ENCODE peak calls at places on chromosome 5, in eight cellular contexts. One of them, this sample, is unnamed.

GRCh38 chr5:124602925-124603650 is 143.4 kb downstream of the ZNF608 start:
- DNase-seq in ovary: no peak
- DNase-seq in transverse colon: no peak
- DNase-seq in sigmoid colon: no peak
- DNase-seq in A673: no peak
- DNase-seq in gastrocnemius medialis: no peak
- DNase-seq in A549: no peak
- DNase-seq in cardiac muscle cell: no peak
- DNase-seq in this sample: no peak

GRCh38 chr5:90529939-90530677 is 724 bp upstream of the LYSMD3 start:
- DNase-seq in gastrocnemius medialis: peak; percentile 41
- DNase-seq in transverse colon: peak; percentile 69
- DNase-seq in sigmoid colon: peak; percentile 80
- DNase-seq in ovary: peak; percentile 71
- DNase-seq in A673: peak; percentile 88
- DNase-seq in A549: peak; percentile 78
- DNase-seq in cardiac muscle cell: peak; percentile 85
- DNase-seq in this sample: peak; percentile 55

GRCh38 chr5:126168785-126169184 is 254.4 kb upstream of the GRAMD2B start:
- DNase-seq in cardiac muscle cell: no peak
- DNase-seq in sigmoid colon: no peak
- DNase-seq in gastrocnemius medialis: no peak
- DNase-seq in A673: no peak
- DNase-seq in transverse colon: no peak
- DNase-seq in A549: no peak
- DNase-seq in ovary: no peak
- DNase-seq in this sample: no peak

GRCh38 chr5:68418680-68419079 is 203.1 kb downstream of the PIK3R1 start:
- DNase-seq in A673: no peak
- DNase-seq in gastrocnemius medialis: no peak
- DNase-seq in cardiac muscle cell: no peak
- DNase-seq in A549: no peak
- DNase-seq in transverse colon: no peak
- DNase-seq in sigmoid colon: no peak
- DNase-seq in ovary: no peak
- DNase-seq in this sample: no peak

GRCh38 chr5:9105851-9106250 is 440.0 kb downstream of the SEMA5A start:
- DNase-seq in transverse colon: no peak
- DNase-seq in sigmoid colon: no peak
- DNase-seq in ovary: no peak
- DNase-seq in gastrocnemius medialis: no peak
- DNase-seq in A549: no peak
- DNase-seq in cardiac muscle cell: no peak
- DNase-seq in A673: no peak
- DNase-seq in this sample: no peak

GRCh38 chr5:74094779-74095108 is 468.7 kb downstream of the ARHGEF28 start:
- DNase-seq in A673: no peak
- DNase-seq in A549: no peak
- DNase-seq in sigmoid colon: no peak
- DNase-seq in gastrocnemius medialis: no peak
- DNase-seq in ovary: no peak
- DNase-seq in cardiac muscle cell: no peak
- DNase-seq in transverse colon: no peak
- DNase-seq in this sample: no peak

GRCh38 chr5:80076131-80077101 is 41.3 kb downstream of the THBS4 start:
- DNase-seq in sigmoid colon: no peak
- DNase-seq in cardiac muscle cell: no peak
- DNase-seq in ovary: no peak
- DNase-seq in transverse colon: no peak
- DNase-seq in A549: no peak
- DNase-seq in A673: peak; percentile 41
- DNase-seq in gastrocnemius medialis: no peak
- DNase-seq in this sample: no peak

GRCh38 chr5:29780401-29780800 is 1413.1 kb upstream of the CDH6 start:
- DNase-seq in cardiac muscle cell: no peak
- DNase-seq in sigmoid colon: no peak
- DNase-seq in ovary: no peak
- DNase-seq in A673: no peak
- DNase-seq in transverse colon: no peak
- DNase-seq in A549: peak; percentile 3
- DNase-seq in gastrocnemius medialis: no peak
- DNase-seq in this sample: no peak

GRCh38 chr5:118258223-118258622 is 730.1 kb downstream of the DTWD2 start:
- DNase-seq in sigmoid colon: no peak
- DNase-seq in A549: no peak
- DNase-seq in ovary: no peak
- DNase-seq in gastrocnemius medialis: no peak
- DNase-seq in cardiac muscle cell: no peak
- DNase-seq in transverse colon: no peak
- DNase-seq in A673: no peak
- DNase-seq in this sample: no peak

GRCh38 chr5:102711525-102712240 is 43.4 kb upstream of the PAM start:
- DNase-seq in A673: no peak
- DNase-seq in ovary: no peak
- DNase-seq in sigmoid colon: no peak
- DNase-seq in A549: no peak
- DNase-seq in cardiac muscle cell: no peak
- DNase-seq in gastrocnemius medialis: no peak
- DNase-seq in transverse colon: no peak
- DNase-seq in this sample: no peak

GRCh38 chr5:53994148-53994547 is 316.2 kb downstream of the ARL15 start:
- DNase-seq in ovary: no peak
- DNase-seq in transverse colon: no peak
- DNase-seq in sigmoid colon: no peak
- DNase-seq in cardiac muscle cell: peak; percentile 79
- DNase-seq in gastrocnemius medialis: no peak
- DNase-seq in A673: peak; percentile 5
- DNase-seq in A549: no peak
- DNase-seq in this sample: no peak

GRCh38 chr5:177304392-177305119 is 957 bp downstream of the PRELID1 start:
- DNase-seq in A549: no peak
- DNase-seq in transverse colon: peak; percentile 75
- DNase-seq in A673: no peak
- DNase-seq in ovary: no peak
- DNase-seq in sigmoid colon: peak; percentile 63
- DNase-seq in gastrocnemius medialis: no peak
- DNase-seq in cardiac muscle cell: no peak
- DNase-seq in this sample: no peak

GRCh38 chr5:77101298-77101697 is 14.2 kb upstream of the ZBED3 start:
- DNase-seq in ovary: no peak
- DNase-seq in gastrocnemius medialis: no peak
- DNase-seq in cardiac muscle cell: peak; percentile 55
- DNase-seq in A549: no peak
- DNase-seq in A673: no peak
- DNase-seq in transverse colon: no peak
- DNase-seq in sigmoid colon: no peak
- DNase-seq in this sample: no peak

GRCh38 chr5:136528481-136528880 is 163.1 kb upstream of the TRPC7 start:
- DNase-seq in transverse colon: no peak
- DNase-seq in gastrocnemius medialis: no peak
- DNase-seq in cardiac muscle cell: no peak
- DNase-seq in A549: no peak
- DNase-seq in A673: no peak
- DNase-seq in ovary: no peak
- DNase-seq in sigmoid colon: no peak
- DNase-seq in this sample: no peak

GRCh38 chr5:40198736-40199135 is 481.0 kb upstream of the PTGER4 start:
- DNase-seq in transverse colon: no peak
- DNase-seq in sigmoid colon: no peak
- DNase-seq in gastrocnemius medialis: no peak
- DNase-seq in A549: no peak
- DNase-seq in cardiac muscle cell: peak; percentile 8
- DNase-seq in A673: peak; percentile 86
- DNase-seq in ovary: no peak
- DNase-seq in this sample: no peak

GRCh38 chr5:112793201-112793600 is 55.5 kb downstream of the APC start:
- DNase-seq in A549: no peak
- DNase-seq in transverse colon: no peak
- DNase-seq in gastrocnemius medialis: no peak
- DNase-seq in ovary: no peak
- DNase-seq in cardiac muscle cell: no peak
- DNase-seq in A673: no peak
- DNase-seq in sigmoid colon: no peak
- DNase-seq in this sample: no peak

GRCh38 chr5:102959055-102959454 is 160.9 kb downstream of the GIN1 start:
- DNase-seq in A549: peak; percentile 15
- DNase-seq in gastrocnemius medialis: no peak
- DNase-seq in sigmoid colon: no peak
- DNase-seq in A673: peak; percentile 79
- DNase-seq in cardiac muscle cell: peak; percentile 85
- DNase-seq in transverse colon: no peak
- DNase-seq in ovary: no peak
- DNase-seq in this sample: no peak

GRCh38 chr5:11619339-11620028 is 284.8 kb downstream of the CTNND2 start:
- DNase-seq in sigmoid colon: no peak
- DNase-seq in gastrocnemius medialis: no peak
- DNase-seq in ovary: no peak
- DNase-seq in cardiac muscle cell: no peak
- DNase-seq in transverse colon: no peak
- DNase-seq in A673: peak; percentile 1
- DNase-seq in A549: no peak
- DNase-seq in this sample: no peak

GRCh38 chr5:26660116-26660515 is 378.3 kb downstream of the CDH9 start:
- DNase-seq in gastrocnemius medialis: no peak
- DNase-seq in ovary: no peak
- DNase-seq in transverse colon: no peak
- DNase-seq in A549: no peak
- DNase-seq in A673: no peak
- DNase-seq in sigmoid colon: peak; percentile 58
- DNase-seq in cardiac muscle cell: no peak
- DNase-seq in this sample: no peak

GRCh38 chr5:62385816-62386400 is 17.8 kb downstream of the DIMT1 start:
- DNase-seq in sigmoid colon: no peak
- DNase-seq in A673: no peak
- DNase-seq in A549: no peak
- DNase-seq in ovary: no peak
- DNase-seq in cardiac muscle cell: no peak
- DNase-seq in gastrocnemius medialis: no peak
- DNase-seq in transverse colon: no peak
- DNase-seq in this sample: no peak

GRCh38 chr5:62386824-62387223 is 16.9 kb downstream of the DIMT1 start:
- DNase-seq in transverse colon: no peak
- DNase-seq in ovary: no peak
- DNase-seq in A549: no peak
- DNase-seq in gastrocnemius medialis: no peak
- DNase-seq in cardiac muscle cell: peak; percentile 25
- DNase-seq in sigmoid colon: no peak
- DNase-seq in A673: no peak
- DNase-seq in this sample: no peak

DNA sequence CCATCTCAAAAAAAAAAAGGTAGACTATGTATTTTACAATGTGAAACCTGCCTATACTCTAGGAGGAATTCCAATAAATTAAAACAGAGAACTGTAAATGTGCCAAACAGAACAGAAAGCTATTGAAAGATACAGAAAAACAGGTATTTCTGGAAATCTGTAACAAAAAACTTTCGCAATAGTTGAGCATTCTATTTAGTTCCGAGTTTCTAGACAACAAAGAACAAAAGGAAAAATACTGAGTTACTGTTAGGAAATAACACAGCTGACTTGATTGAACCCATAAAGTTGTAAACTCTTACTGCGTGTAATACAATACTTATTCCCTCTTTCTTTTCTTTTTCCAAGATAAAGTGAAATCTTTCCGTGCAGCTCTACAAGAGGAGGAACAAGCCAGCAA is 18.6 kb downstream of the DIMT1 start:
- DNase-seq in cardiac muscle cell: no peak
- DNase-seq in transverse colon: no peak
- DNase-seq in A673: no peak
- DNase-seq in sigmoid colon: no peak
- DNase-seq in gastrocnemius medialis: no peak
- DNase-seq in A549: no peak
- DNase-seq in ovary: no peak
- DNase-seq in this sample: no peak
- H3K27ac ChIP-seq in cardiac muscle cell: peak overlapping the region; percentile 43
- H3K27ac ChIP-seq in transverse colon: no peak overlapping the region
- H3K27ac ChIP-seq in A673: no peak overlapping the region
- H3K27ac ChIP-seq in sigmoid colon: no peak overlapping the region
- H3K27ac ChIP-seq in gastrocnemius medialis: no peak overlapping the region
- H3K27ac ChIP-seq in A549: no peak overlapping the region
- H3K27ac ChIP-seq in ovary: no peak overlapping the region
- H3K27ac ChIP-seq in this sample: no peak overlapping the region

GRCh38 chr5:1797109-1797800 is 2.4 kb downstream of the MRPL36 start:
- DNase-seq in A549: no peak
- DNase-seq in gastrocnemius medialis: no peak
- DNase-seq in cardiac muscle cell: no peak
- DNase-seq in transverse colon: no peak
- DNase-seq in sigmoid colon: peak; percentile 56
- DNase-seq in ovary: no peak
- DNase-seq in A673: no peak
- DNase-seq in this sample: no peak

GRCh38 chr5:1796371-1797108 is 3.1 kb downstream of the MRPL36 start:
- DNase-seq in A549: no peak
- DNase-seq in ovary: no peak
- DNase-seq in sigmoid colon: peak; percentile 54
- DNase-seq in transverse colon: no peak
- DNase-seq in gastrocnemius medialis: no peak
- DNase-seq in A673: no peak
- DNase-seq in cardiac muscle cell: no peak
- DNase-seq in this sample: no peak

GRCh38 chr5:1794896-1795290 is 4.7 kb downstream of the MRPL36 start:
- DNase-seq in transverse colon: no peak
- DNase-seq in sigmoid colon: peak; percentile 46
- DNase-seq in cardiac muscle cell: no peak
- DNase-seq in ovary: no peak
- DNase-seq in A673: no peak
- DNase-seq in A549: no peak
- DNase-seq in gastrocnemius medialis: no peak
- DNase-seq in this sample: no peak

GRCh38 chr5:1795506-1795905 is 4.1 kb downstream of the MRPL36 start:
- DNase-seq in A673: no peak
- DNase-seq in ovary: no peak
- DNase-seq in cardiac muscle cell: no peak
- DNase-seq in sigmoid colon: peak; percentile 56
- DNase-seq in gastrocnemius medialis: no peak
- DNase-seq in transverse colon: no peak
- DNase-seq in A549: no peak
- DNase-seq in this sample: no peak

GRCh38 chr5:1795931-1796330 is 3.7 kb downstream of the MRPL36 start:
- DNase-seq in sigmoid colon: no peak
- DNase-seq in A549: no peak
- DNase-seq in ovary: no peak
- DNase-seq in A673: no peak
- DNase-seq in gastrocnemius medialis: no peak
- DNase-seq in cardiac muscle cell: no peak
- DNase-seq in transverse colon: no peak
- DNase-seq in this sample: no peak
- H3K27ac ChIP-seq in sigmoid colon: no peak overlapping the region
- H3K27ac ChIP-seq in A549: no peak overlapping the region
- H3K27ac ChIP-seq in ovary: no peak overlapping the region
- H3K27ac ChIP-seq in A673: no peak overlapping the region
- H3K27ac ChIP-seq in gastrocnemius medialis: no peak overlapping the region
- H3K27ac ChIP-seq in cardiac muscle cell: no peak overlapping the region
- H3K27ac ChIP-seq in transverse colon: no peak overlapping the region
- H3K27ac ChIP-seq in this sample: no peak overlapping the region

GRCh38 chr5:72448368-72448767 is 58.8 kb downstream of the ZNF366 start:
- DNase-seq in A673: no peak
- DNase-seq in gastrocnemius medialis: no peak
- DNase-seq in A549: no peak
- DNase-seq in transverse colon: no peak
- DNase-seq in cardiac muscle cell: no peak
- DNase-seq in ovary: no peak
- DNase-seq in sigmoid colon: no peak
- DNase-seq in this sample: no peak
- H3K27ac ChIP-seq in A673: no peak overlapping the region
- H3K27ac ChIP-seq in gastrocnemius medialis: no peak overlapping the region
- H3K27ac ChIP-seq in A549: no peak overlapping the region
- H3K27ac ChIP-seq in transverse colon: no peak overlapping the region
- H3K27ac ChIP-seq in cardiac muscle cell: no peak overlapping the region
- H3K27ac ChIP-seq in ovary: no peak overlapping the region
- H3K27ac ChIP-seq in sigmoid colon: no peak overlapping the region
- H3K27ac ChIP-seq in this sample: no peak overlapping the region

GRCh38 chr5:143148461-143149170 is 254.9 kb downstream of the NR3C1 start:
- DNase-seq in A549: no peak
- DNase-seq in gastrocnemius medialis: peak; percentile 50
- DNase-seq in ovary: no peak
- DNase-seq in cardiac muscle cell: peak; percentile 84
- DNase-seq in A673: no peak
- DNase-seq in transverse colon: no peak
- DNase-seq in sigmoid colon: no peak
- DNase-seq in this sample: no peak
- H3K27ac ChIP-seq in A549: no peak overlapping the region
- H3K27ac ChIP-seq in gastrocnemius medialis: peak overlapping the region; percentile 65
- H3K27ac ChIP-seq in ovary: no peak overlapping the region
- H3K27ac ChIP-seq in cardiac muscle cell: no peak overlapping the region
- H3K27ac ChIP-seq in A673: no peak overlapping the region
- H3K27ac ChIP-seq in transverse colon: peak overlapping the region; percentile 40
- H3K27ac ChIP-seq in sigmoid colon: peak overlapping the region; percentile 52
- H3K27ac ChIP-seq in this sample: no peak overlapping the region